ENCODE peak calls at places on chromosome 16, in four cellular contexts. One of them, this sample, is unnamed.

GRCh38 chr16:80938035-80938927 is 68.4 kb downstream of the CMC2 start:
- DNase-seq in A549: peak
- DNase-seq in mesothelial cell of epicardium: no peak
- DNase-seq in cardiac fibroblast: peak
- DNase-seq in this sample: no peak

GRCh38 chr16:11134722-11135121 is 121.3 kb downstream of the SOCS1 start:
- DNase-seq in A549: no peak
- DNase-seq in mesothelial cell of epicardium: no peak
- DNase-seq in cardiac fibroblast: no peak
- DNase-seq in this sample: no peak

GRCh38 chr16:52474679-52475078 is 72.3 kb downstream of the TOX3 start:
- DNase-seq in A549: no peak
- DNase-seq in mesothelial cell of epicardium: no peak
- DNase-seq in cardiac fibroblast: no peak
- DNase-seq in this sample: no peak

GRCh38 chr16:77591347-77591746 is 131.0 kb upstream of the NUDT7 start:
- DNase-seq in A549: no peak
- DNase-seq in mesothelial cell of epicardium: no peak
- DNase-seq in cardiac fibroblast: no peak
- DNase-seq in this sample: no peak

GRCh38 chr16:1158456-1159324 is 5.8 kb downstream of the CACNA1H start:
- DNase-seq in A549: no peak
- DNase-seq in mesothelial cell of epicardium: no peak
- DNase-seq in cardiac fibroblast: peak
- DNase-seq in this sample: no peak

GRCh38 chr16:53991181-53992056 is 287.5 kb downstream of the FTO start:
- DNase-seq in A549: no peak
- DNase-seq in mesothelial cell of epicardium: no peak
- DNase-seq in cardiac fibroblast: no peak
- DNase-seq in this sample: no peak

GRCh38 chr16:60771138-60771537 is 1265.1 kb downstream of the CDH8 start:
- DNase-seq in A549: no peak
- DNase-seq in mesothelial cell of epicardium: no peak
- DNase-seq in cardiac fibroblast: no peak
- DNase-seq in this sample: no peak

GRCh38 chr16:4890686-4891085 is 43.4 kb downstream of the UBN1 start:
- DNase-seq in A549: no peak
- DNase-seq in mesothelial cell of epicardium: no peak
- DNase-seq in cardiac fibroblast: no peak
- DNase-seq in this sample: no peak

GRCh38 chr16:89564476-89565255 is 4.2 kb downstream of the RPL13 start:
- DNase-seq in A549: no peak
- DNase-seq in mesothelial cell of epicardium: no peak
- DNase-seq in cardiac fibroblast: no peak
- DNase-seq in this sample: no peak

GRCh38 chr16:82195917-82196494 is 26.0 kb upstream of the MPHOSPH6 start:
- DNase-seq in A549: no peak
- DNase-seq in mesothelial cell of epicardium: no peak
- DNase-seq in cardiac fibroblast: peak
- DNase-seq in this sample: no peak

GRCh38 chr16:51982715-51983680 is 563.9 kb downstream of the TOX3 start:
- DNase-seq in A549: peak
- DNase-seq in mesothelial cell of epicardium: no peak
- DNase-seq in cardiac fibroblast: peak
- DNase-seq in this sample: no peak

GRCh38 chr16:78768226-78768625 is 668.8 kb downstream of the WWOX start:
- DNase-seq in A549: no peak
- DNase-seq in mesothelial cell of epicardium: no peak
- DNase-seq in cardiac fibroblast: no peak
- DNase-seq in this sample: no peak

GRCh38 chr16:49857423-49858181 is 1.7 kb upstream of the ZNF423 start:
- DNase-seq in A549: peak
- DNase-seq in mesothelial cell of epicardium: no peak
- DNase-seq in cardiac fibroblast: peak
- DNase-seq in this sample: peak

GRCh38 chr16:49858200-49859129 is 2.6 kb upstream of the ZNF423 start:
- DNase-seq in A549: peak
- DNase-seq in mesothelial cell of epicardium: no peak
- DNase-seq in cardiac fibroblast: peak
- DNase-seq in this sample: peak

GRCh38 chr16:49855280-49855821 is 561 bp downstream of the ZNF423 start:
- DNase-seq in A549: peak
- DNase-seq in mesothelial cell of epicardium: peak
- DNase-seq in cardiac fibroblast: peak
- DNase-seq in this sample: peak

GRCh38 chr16:49855822-49856740 is at the start of gene ZNF423:
- DNase-seq in A549: no peak
- DNase-seq in mesothelial cell of epicardium: no peak
- DNase-seq in cardiac fibroblast: no peak
- DNase-seq in this sample: no peak

GRCh38 chr16:49856741-49857330 is 924 bp upstream of the ZNF423 start:
- DNase-seq in A549: peak
- DNase-seq in mesothelial cell of epicardium: peak
- DNase-seq in cardiac fibroblast: peak
- DNase-seq in this sample: peak
- TF ChIP-seq CTCF in A549: no peak
- TF ChIP-seq CTCF in mesothelial cell of epicardium: no peak
- TF ChIP-seq CTCF in cardiac fibroblast: peak
- TF ChIP-seq CTCF in this sample: no peak

GRCh38 chr16:84735846-84736586 is 36.2 kb downstream of the USP10 start:
- DNase-seq in A549: no peak
- DNase-seq in mesothelial cell of epicardium: no peak
- DNase-seq in cardiac fibroblast: no peak
- DNase-seq in this sample: no peak
- TF ChIP-seq CTCF in A549: no peak
- TF ChIP-seq CTCF in mesothelial cell of epicardium: no peak
- TF ChIP-seq CTCF in cardiac fibroblast: no peak
- TF ChIP-seq CTCF in this sample: no peak

GRCh38 chr16:13118091-13118490 is 216.7 kb downstream of the SHISA9 start:
- DNase-seq in A549: no peak
- DNase-seq in mesothelial cell of epicardium: no peak
- DNase-seq in cardiac fibroblast: no peak
- DNase-seq in this sample: no peak
- TF ChIP-seq CTCF in A549: no peak
- TF ChIP-seq CTCF in mesothelial cell of epicardium: no peak
- TF ChIP-seq CTCF in cardiac fibroblast: no peak
- TF ChIP-seq CTCF in this sample: no peak

GRCh38 chr16:2277466-2278271 is 9.7 kb upstream of the RNPS1 start:
- DNase-seq in A549: no peak
- DNase-seq in mesothelial cell of epicardium: no peak
- DNase-seq in cardiac fibroblast: no peak
- DNase-seq in this sample: no peak

GRCh38 chr16:2278956-2279800 is 11.3 kb upstream of the RNPS1 start:
- DNase-seq in A549: no peak
- DNase-seq in mesothelial cell of epicardium: no peak
- DNase-seq in cardiac fibroblast: no peak
- DNase-seq in this sample: no peak

GRCh38 chr16:2278272-2278608 is 10.3 kb upstream of the RNPS1 start:
- DNase-seq in A549: no peak
- DNase-seq in mesothelial cell of epicardium: no peak
- DNase-seq in cardiac fibroblast: no peak
- DNase-seq in this sample: no peak

GRCh38 chr16:2275476-2276450 is 7.8 kb upstream of the RNPS1 start:
- DNase-seq in A549: no peak
- DNase-seq in mesothelial cell of epicardium: no peak
- DNase-seq in cardiac fibroblast: no peak
- DNase-seq in this sample: no peak

GRCh38 chr16:2276501-2277195 is 8.7 kb upstream of the RNPS1 start:
- DNase-seq in A549: no peak
- DNase-seq in mesothelial cell of epicardium: no peak
- DNase-seq in cardiac fibroblast: no peak
- DNase-seq in this sample: no peak
- TF ChIP-seq CTCF in A549: no peak
- TF ChIP-seq CTCF in mesothelial cell of epicardium: no peak
- TF ChIP-seq CTCF in cardiac fibroblast: no peak
- TF ChIP-seq CTCF in this sample: no peak

GRCh38 chr16:88533945-88534641 is 36.1 kb upstream of the ZC3H18 start:
- DNase-seq in A549: peak
- DNase-seq in mesothelial cell of epicardium: peak
- DNase-seq in cardiac fibroblast: peak
- DNase-seq in this sample: peak
- TF ChIP-seq CTCF in A549: peak
- TF ChIP-seq CTCF in mesothelial cell of epicardium: no peak
- TF ChIP-seq CTCF in cardiac fibroblast: no peak
- TF ChIP-seq CTCF in this sample: no peak

GRCh38 chr16:56708418-56708817 is 21.5 kb upstream of the NUP93 start:
- DNase-seq in A549: no peak
- DNase-seq in mesothelial cell of epicardium: no peak
- DNase-seq in cardiac fibroblast: no peak
- DNase-seq in this sample: no peak

GRCh38 chr16:56711862-56712261 is 18.1 kb upstream of the NUP93 start:
- DNase-seq in A549: no peak
- DNase-seq in mesothelial cell of epicardium: no peak
- DNase-seq in cardiac fibroblast: peak
- DNase-seq in this sample: no peak

GRCh38 chr16:56710181-56710737 is 19.7 kb upstream of the NUP93 start:
- DNase-seq in A549: no peak
- DNase-seq in mesothelial cell of epicardium: no peak
- DNase-seq in cardiac fibroblast: no peak
- DNase-seq in this sample: no peak

GRCh38 chr16:56709686-56710040 is 20.3 kb upstream of the NUP93 start:
- DNase-seq in A549: no peak
- DNase-seq in mesothelial cell of epicardium: no peak
- DNase-seq in cardiac fibroblast: no peak
- DNase-seq in this sample: no peak

DNA sequence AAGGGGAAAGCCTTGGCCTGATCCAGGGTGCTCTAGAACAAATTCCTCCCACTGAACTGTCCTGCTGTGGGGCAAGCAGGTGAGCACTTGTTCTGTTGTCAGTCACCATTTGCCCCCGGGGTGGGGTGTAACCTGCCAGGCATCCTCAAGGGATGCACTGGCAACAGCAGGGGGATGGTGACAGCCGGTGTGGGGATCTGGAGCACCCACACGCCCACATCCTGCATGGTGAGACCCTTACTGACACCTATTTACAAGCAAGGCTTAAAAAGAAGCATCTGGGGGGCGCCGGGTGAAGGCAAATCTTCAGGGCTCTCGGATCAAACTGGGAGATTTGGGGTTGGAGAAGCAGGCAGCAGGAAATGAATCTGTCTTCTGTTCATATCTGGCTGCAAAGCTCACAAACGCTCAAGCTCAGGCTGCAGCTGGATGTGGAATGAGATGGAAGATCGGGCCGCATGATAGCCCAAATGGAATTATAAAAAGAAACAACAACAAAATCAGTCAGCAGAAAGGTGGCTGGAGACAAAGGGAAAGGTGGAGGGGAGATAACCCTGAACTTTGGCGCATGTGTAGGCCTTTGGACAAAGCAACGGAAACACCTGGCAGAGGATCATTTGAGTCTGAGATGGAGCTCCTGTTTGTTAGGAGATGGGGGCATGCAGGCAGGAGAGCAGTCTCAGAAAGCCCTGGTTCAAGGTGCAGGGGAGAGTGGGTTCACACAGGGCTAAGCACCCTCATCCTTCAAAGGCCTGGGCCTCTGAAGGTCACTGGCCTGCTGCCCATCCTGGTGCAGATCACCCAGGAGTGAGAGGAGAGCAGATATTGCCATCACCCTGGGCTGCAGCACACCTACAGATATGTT is 20.9 kb upstream of the NUP93 start:
- DNase-seq in A549: no peak
- DNase-seq in mesothelial cell of epicardium: no peak
- DNase-seq in cardiac fibroblast: no peak
- DNase-seq in this sample: no peak
- TF ChIP-seq CTCF in A549: no peak
- TF ChIP-seq CTCF in mesothelial cell of epicardium: no peak
- TF ChIP-seq CTCF in cardiac fibroblast: no peak
- TF ChIP-seq CTCF in this sample: no peak